ENCODE peak calls at places on chromosomes 1 and 21, in four cellular contexts. J is H1, Z is SK-N-SH, E is K562. D is an unnamed sample.

GRCh38 chr1:2046225-2046917 is 3.8 kb upstream of the PRKCZ start:
- DNase-seq in J (peak), Z (peak), E (peak), D (peak)

GRCh38 chr1:193479187-193479586 is 292.8 kb upstream of the B3GALT2 start:
- DNase-seq in E (no peak), Z (no peak), J (no peak), D (no peak)

GRCh38 chr1:243393093-243393492 is 137.3 kb downstream of the SDCCAG8 start:
- DNase-seq in J (no peak), E (no peak), Z (peak), D (no peak)

GRCh38 chr1:202072211-202072610 is 50.5 kb upstream of the GPR37L1 start:
- DNase-seq in Z (no peak), J (no peak), E (no peak), D (no peak)

GRCh38 chr1:23554481-23555224 is 4.6 kb downstream of the ID3 start:
- DNase-seq in E (peak), Z (peak), J (no peak), D (peak)

GRCh38 chr1:23051510-23051909 is 32.2 kb downstream of the KDM1A start:
- DNase-seq in E (no peak), J (no peak), Z (no peak), D (no peak)

GRCh38 chr1:36182734-36183133 is 26.8 kb downstream of the MAP7D1 start:
- DNase-seq in E (no peak), J (no peak), Z (no peak), D (peak)

GRCh38 chr1:159779403-159779851 is 1.3 kb upstream of the DUSP23 start:
- DNase-seq in E (no peak), J (no peak), Z (no peak), D (no peak)

GRCh38 chr1:235017719-235018118 is 110.9 kb downstream of the TOMM20 start:
- DNase-seq in J (no peak), E (no peak), Z (no peak), D (no peak)

GRCh38 chr1:2236695-2237677 is 8.9 kb downstream of the SKI start:
- DNase-seq in J (no peak), E (no peak), Z (no peak), D (no peak)

GRCh38 chr1:246566808-246567154 is 525 bp downstream of the CNST start:
- DNase-seq in J (no peak), E (peak), Z (no peak), D (no peak)

GRCh38 chr1:25501235-25502058 is 42.0 kb upstream of the LDLRAP1 start:
- DNase-seq in E (no peak), Z (no peak), J (peak), D (peak)

GRCh38 chr1:53332188-53332564 is 4.3 kb upstream of the LRP8 start:
- DNase-seq in Z (no peak), J (no peak), E (no peak), D (no peak)

GRCh38 chr1:239815074-239815473 is 276.6 kb upstream of the FMN2 start:
- DNase-seq in E (no peak), Z (no peak), J (no peak), D (no peak)

GRCh38 chr1:63731117-63732043 is 42.4 kb upstream of the ROR1 start:
- DNase-seq in E (no peak), J (no peak), Z (no peak), D (no peak)

GRCh38 chr21:41431788-41432548 is 5.9 kb downstream of the MX1 start:
- DNase-seq in E (no peak), Z (peak), J (no peak), D (no peak)

DNA sequence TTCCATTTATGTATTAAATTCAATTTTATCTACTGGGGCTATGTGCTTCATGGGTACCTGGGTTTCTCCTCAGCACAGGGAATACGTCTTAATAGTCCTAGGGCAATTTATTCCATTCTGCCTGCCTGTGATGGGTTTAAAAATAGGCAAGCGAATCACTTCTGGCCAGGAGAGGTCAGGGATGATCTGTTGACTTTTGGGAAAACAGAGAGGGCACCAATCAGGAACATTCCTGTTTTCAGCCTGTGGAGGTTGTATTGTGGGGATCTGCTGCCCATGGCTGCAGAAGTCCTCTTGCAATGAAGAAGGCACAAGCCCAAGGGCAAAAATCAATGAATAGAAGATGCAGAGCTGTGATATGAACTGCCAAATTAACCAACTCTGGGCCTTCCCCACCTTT is 303.1 kb downstream of the CTH start:
- DNase-seq in E (no peak), J (no peak), Z (no peak), D (no peak)
- TF ChIP-seq TEAD4 in E (no peak), J (no peak), Z (no peak), D (no peak)

GRCh38 chr1:161427733-161428516 is 60.2 kb upstream of the CFAP126 start:
- DNase-seq in Z (peak), J (no peak), E (peak), D (peak)
- TF ChIP-seq TEAD4 in Z (peak), J (peak), E (peak), D (no peak)

DNA sequence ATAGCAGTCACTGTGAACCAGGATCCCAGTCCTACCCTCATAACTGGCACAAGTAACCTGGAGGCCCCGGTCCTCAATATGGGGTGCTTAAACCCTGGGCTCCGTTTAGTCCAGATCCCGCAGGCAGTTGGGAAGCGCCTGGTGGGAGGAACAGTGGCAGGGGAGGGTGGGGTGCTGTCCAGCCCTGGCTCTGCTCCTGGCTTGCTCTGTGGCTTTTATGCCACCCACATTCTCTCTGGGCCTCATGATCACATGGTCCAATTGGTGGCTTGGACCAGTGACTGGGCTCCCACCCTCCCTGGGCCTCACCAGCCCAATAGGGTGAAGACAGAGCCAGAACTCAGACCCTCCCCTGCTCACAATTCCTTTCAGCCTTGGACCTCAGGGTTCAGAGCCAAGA is 2.9 kb downstream of the CD164L2 start:
- DNase-seq in Z (no peak), J (no peak), E (no peak), D (no peak)
- TF ChIP-seq TEAD4 in Z (no peak), J (no peak), E (no peak), D (no peak)

GRCh38 chr1:15935056-15935950 is 40.6 kb downstream of the ZBTB17 start:
- DNase-seq in Z (no peak), E (no peak), J (no peak), D (no peak)
- TF ChIP-seq TEAD4 in Z (no peak), E (no peak), J (no peak), D (no peak)

GRCh38 chr21:43332872-43333300 is 94.0 kb downstream of the SIK1 start:
- DNase-seq in Z (no peak), J (no peak), E (no peak), D (peak)
- TF ChIP-seq TEAD4 in Z (no peak), J (no peak), E (no peak), D (no peak)

DNA sequence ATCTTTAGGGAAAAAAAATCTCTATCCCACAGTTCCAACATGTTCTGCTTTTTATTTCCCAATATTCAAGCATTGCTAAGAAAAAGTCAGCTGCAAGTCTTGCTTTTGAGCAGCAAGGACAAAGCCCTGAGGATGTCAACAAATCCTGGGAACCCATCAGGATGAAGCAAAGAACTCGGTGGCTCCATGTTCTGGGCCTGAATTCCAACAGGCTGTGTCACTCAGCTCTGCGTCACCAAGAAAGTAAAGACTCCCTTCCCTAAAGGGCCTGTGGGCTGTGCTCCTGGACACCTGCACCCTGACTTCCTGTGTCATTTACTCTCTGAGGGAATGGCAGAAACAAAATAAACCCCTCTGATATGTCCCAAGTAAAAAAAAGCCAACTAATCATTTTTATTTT is 95.5 kb downstream of the TIAM1 start:
- DNase-seq in E (no peak), Z (no peak), J (no peak), D (no peak)
- TF ChIP-seq TEAD4 in E (no peak), Z (no peak), J (no peak), D (no peak)

D was measured in WTC11.